ENCODE peak calls at places on chromosomes 4 and X, in five cellular contexts. L, W, E, R and M are unnamed samples.

GRCh38 chrX:36947214-36947613 is 61.0 kb upstream of the FAM47C start:
- DNase-seq in L (no peak), W (no peak), E (no peak), R (no peak), M (no peak)

GRCh38 chr4:168421055-168421454 is 59.2 kb downstream of the DDX60L start:
- DNase-seq in L (no peak), W (no peak), E (no peak), R (no peak), M (no peak)

GRCh38 chr4:2412534-2412884 is 5.9 kb downstream of the ZFYVE28 start:
- DNase-seq in L (no peak), W (no peak), E (no peak), R (no peak), M (no peak)

GRCh38 chr4:23135792-23136645 is 443.3 kb downstream of the GBA3 start:
- DNase-seq in L (peak), W (peak), E (no peak), R (no peak), M (peak)

GRCh38 chr4:139669335-139669734 is 3.7 kb downstream of the MGST2 start:
- DNase-seq in L (no peak), W (no peak), E (no peak), R (no peak), M (no peak)

GRCh38 chrX:66900886-66901285 is 262.0 kb upstream of the EDA2R start:
- DNase-seq in L (no peak), W (no peak), E (no peak), R (no peak), M (no peak)

GRCh38 chrX:37361596-37361995 is 12.4 kb downstream of the PRRG1 start:
- DNase-seq in L (peak), W (peak), E (no peak), R (no peak), M (peak)

GRCh38 chr4:2867758-2868491 is 24.3 kb downstream of the ADD1 start:
- DNase-seq in L (peak), W (peak), E (no peak), R (peak), M (peak)

GRCh38 chr4:1055721-1056590 is 44.5 kb downstream of the FGFRL1 start:
- DNase-seq in L (peak), W (peak), E (peak), R (no peak), M (peak)

GRCh38 chrX:47146121-47146935 is 1.3 kb downstream of the RBM10 start:
- DNase-seq in L (no peak), W (no peak), E (no peak), R (no peak), M (no peak)

GRCh38 chrX:40550069-40550468 is 30.7 kb upstream of the ATP6AP2 start:
- DNase-seq in L (no peak), W (no peak), E (no peak), R (peak), M (no peak)

DNA sequence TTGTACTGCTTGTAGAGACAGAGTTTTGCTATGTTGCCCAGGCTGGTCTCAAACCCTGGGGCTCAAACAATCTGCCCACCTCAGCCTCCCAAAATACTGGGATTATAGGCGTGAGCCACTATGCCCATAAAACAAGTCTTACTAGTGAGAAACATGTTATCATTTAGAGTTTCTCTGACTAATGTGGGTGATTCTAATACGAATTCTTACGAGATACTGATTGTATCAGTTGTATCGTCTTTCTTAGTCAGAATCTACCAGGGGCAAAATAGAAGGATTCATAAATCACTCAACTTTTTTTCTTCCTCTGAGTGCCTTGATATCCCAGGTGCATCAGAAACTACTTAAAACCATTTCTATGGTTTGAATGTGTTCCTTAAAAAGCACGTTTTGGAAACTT is 14.4 kb upstream of the NMU start:
- DNase-seq in L (no peak), W (no peak), E (no peak), R (no peak), M (no peak)
- TF ChIP-seq CTCF in L (no peak), W (no peak), E (no peak), R (no peak), M (no peak)

GRCh38 chr4:183262776-183263100 is 57.3 kb downstream of the CLDN22 start:
- DNase-seq in L (no peak), W (no peak), E (no peak), R (no peak), M (no peak)
- H3K4me3 ChIP-seq in L (no peak), W (no peak), E (no peak), R (no peak), M (no peak)

GRCh38 chrX:11269006-11269405 is 24.2 kb upstream of the AMELX start:
- DNase-seq in L (no peak), W (no peak), E (no peak), R (no peak), M (no peak)

GRCh38 chrX:11266329-11266830 is 26.8 kb upstream of the AMELX start:
- DNase-seq in L (no peak), W (no peak), E (no peak), R (no peak), M (no peak)

GRCh38 chrX:11264925-11265324 is 28.3 kb upstream of the AMELX start:
- DNase-seq in L (no peak), W (no peak), E (no peak), R (no peak), M (no peak)

GRCh38 chrX:11267311-11267910 is 25.8 kb upstream of the AMELX start:
- DNase-seq in L (peak), W (peak), E (no peak), R (no peak), M (no peak)

GRCh38 chrX:11265352-11265751 is 27.9 kb upstream of the AMELX start:
- DNase-seq in L (no peak), W (no peak), E (no peak), R (no peak), M (no peak)
- TF ChIP-seq CTCF in L (no peak), W (no peak), E (no peak), R (no peak), M (no peak)

GRCh38 chr4:3872834-3873313 is 106.7 kb downstream of the ADRA2C start:
- DNase-seq in L (no peak), W (no peak), E (no peak), R (no peak), M (no peak)
- H3K4me3 ChIP-seq in L (no peak), W (no peak), E (no peak), R (no peak), M (no peak)

DNA sequence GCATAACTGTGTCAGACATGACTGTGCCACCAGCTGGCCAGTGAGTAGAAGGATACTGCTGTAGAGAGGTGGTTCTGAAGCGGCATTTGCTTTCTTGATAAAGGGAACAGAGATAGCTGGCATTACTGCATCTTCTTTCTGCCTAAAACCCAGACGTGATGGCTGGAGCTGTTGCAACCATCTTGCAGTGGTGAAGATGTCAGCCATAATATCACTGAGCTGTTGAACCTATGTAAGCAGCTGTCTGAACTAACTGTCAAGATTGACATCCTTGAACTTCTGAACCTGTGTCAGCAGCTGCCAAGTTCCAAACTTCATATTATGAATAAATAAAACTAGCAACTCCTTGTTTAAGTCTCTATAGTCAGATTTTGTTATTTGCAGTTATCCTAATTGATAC is 88.9 kb upstream of the LNX1 start:
- DNase-seq in L (no peak), W (no peak), E (no peak), R (no peak), M (no peak)
- TF ChIP-seq CTCF in L (no peak), W (no peak), E (no peak), R (no peak), M (no peak)

DNA sequence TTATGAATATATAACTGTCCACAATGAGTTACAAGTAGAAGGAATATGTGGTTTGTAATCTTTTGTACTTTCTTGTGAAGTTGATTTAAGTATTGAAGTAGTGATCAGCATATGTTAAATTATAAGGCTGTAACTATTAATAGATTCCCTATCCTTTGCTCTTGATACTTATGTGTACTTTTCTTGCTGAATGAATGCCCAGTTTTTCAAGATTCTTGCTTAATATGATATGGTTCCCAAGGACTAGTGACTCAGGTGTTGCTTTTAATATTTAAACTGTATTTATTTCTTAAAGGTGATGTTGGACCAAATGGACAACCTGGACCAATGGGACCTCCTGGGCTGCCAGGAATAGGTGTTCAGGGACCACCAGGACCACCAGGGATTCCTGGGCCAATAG is 121.7 kb downstream of the IRS4 start:
- DNase-seq in L (no peak), W (peak), E (no peak), R (no peak), M (no peak)
- H3K4me3 ChIP-seq in L (no peak), W (no peak), E (no peak), R (no peak), M (no peak)

GRCh38 chr4:41957634-41958033 is 22.4 kb downstream of the TMEM33 start:
- DNase-seq in L (peak), W (peak), E (no peak), R (no peak), M (peak)
- TF ChIP-seq CTCF in L (peak), W (peak), E (peak), R (no peak), M (peak)